ENCODE peak calls at places on chromosomes 7 and 10, in eight cellular contexts. I is stimulated activated CD4-positive, alpha-beta T cell treated with anti-CD3 and anti-CD28 coated beads, Interleukin-2, amount 100 ng/mL, for 4 hours; G is iris pigment epithelial cell; X is Caco-2; O is activated CD4-positive, alpha-beta T cell treated with anti-CD3 and anti-CD28 coated beads for 4 hours; T is activated naive CD8-positive, alpha-beta T cell treated with anti-CD3 and anti-CD28 coated beads for 36 hours; U is smooth muscle cell of the brain vasculature; E is B cell. F is an unnamed sample.

GRCh38 chr10:32958992-32959703 is 1.1 kb upstream of the ITGB1 start:
- DNase-seq in I (no peak), G (no peak), X (no peak), O (no peak), T (peak; percentile 28), U (no peak), E (no peak), F (no peak)

GRCh38 chr7:137978464-137979237 is 23.2 kb downstream of the CREB3L2 start:
- DNase-seq in I (no peak), G (peak; percentile 98), X (no peak), O (no peak), T (no peak), U (no peak), E (no peak), F (peak; percentile 87)

GRCh38 chr7:8591289-8591688 is 157.9 kb downstream of the NXPH1 start:
- DNase-seq in I (no peak), G (no peak), X (peak; percentile 58), O (no peak), T (no peak), U (no peak), E (no peak), F (no peak)

GRCh38 chr10:80472234-80473095 is 18.4 kb downstream of the TSPAN14 start:
- DNase-seq in I (no peak), G (peak; percentile 93), X (no peak), O (peak; percentile 43), T (no peak), U (no peak), E (no peak), F (no peak)

GRCh38 chr10:95278061-95278988 is 12.5 kb downstream of the PDLIM1 start:
- DNase-seq in I (no peak), G (peak; percentile 97), X (peak; percentile 23), O (no peak), T (no peak), U (peak; percentile 89), E (no peak), F (no peak)

GRCh38 chr7:95596183-95597135 is at the start of gene PDK4:
- DNase-seq in I (no peak), G (peak; percentile 78), X (peak; percentile 47), O (no peak), T (no peak), U (no peak), E (peak; percentile 51), F (peak; percentile 10)

GRCh38 chr10:74058071-74058470 is 60.2 kb downstream of the VCL start:
- DNase-seq in I (no peak), G (no peak), X (peak; percentile 39), O (no peak), T (no peak), U (no peak), E (no peak), F (no peak)

GRCh38 chr10:1123972-1124371 is 67.8 kb downstream of the WDR37 start:
- DNase-seq in I (no peak), G (no peak), X (no peak), O (no peak), T (no peak), U (no peak), E (no peak), F (no peak)

GRCh38 chr10:45023426-45023825 is 22.7 kb downstream of the ZNF22 start:
- DNase-seq in I (no peak), G (peak; percentile 66), X (no peak), O (no peak), T (no peak), U (no peak), E (no peak), F (no peak)

GRCh38 chr7:4842302-4843064 is 19.3 kb downstream of the PAPOLB start:
- DNase-seq in I (no peak), G (no peak), X (no peak), O (no peak), T (no peak), U (no peak), E (no peak), F (no peak)

GRCh38 chr7:12770227-12770975 is 83.0 kb downstream of the ARL4A start:
- DNase-seq in I (no peak), G (no peak), X (no peak), O (no peak), T (no peak), U (no peak), E (no peak), F (no peak)

GRCh38 chr10:90847436-90847835 is 10.4 kb downstream of the HTR7 start:
- DNase-seq in I (no peak), G (peak; percentile 75), X (no peak), O (no peak), T (no peak), U (no peak), E (no peak), F (no peak)

GRCh38 chr10:4221315-4221714 is 436.3 kb upstream of the KLF6 start:
- DNase-seq in I (no peak), G (peak; percentile 23), X (no peak), O (no peak), T (no peak), U (no peak), E (no peak), F (no peak)

F was measured in BJ.